ENCODE peak calls at places on chromosomes 13 and 19, in six cellular contexts. One of them, this sample, is unnamed.

GRCh38 chr13:77516342-77516789 is 19.1 kb upstream of the SCEL start:
- DNase-seq in thoracic aorta: no peak
- DNase-seq in hippocampal formation: no peak
- DNase-seq in smooth muscle cell of the brain vasculature: no peak
- DNase-seq in caudate nucleus: no peak
- DNase-seq in stimulated activated CD8-positive, alpha-beta memory T cell treated with anti-CD3 and anti-CD28 coated beads, Interleukin-2, amount 100 ng/mL, for 48 hours: no peak
- DNase-seq in this sample: no peak

GRCh38 chr19:19642506-19643157 is 825 bp downstream of the GMIP start:
- DNase-seq in thoracic aorta: no peak
- DNase-seq in hippocampal formation: no peak
- DNase-seq in smooth muscle cell of the brain vasculature: no peak
- DNase-seq in caudate nucleus: no peak
- DNase-seq in stimulated activated CD8-positive, alpha-beta memory T cell treated with anti-CD3 and anti-CD28 coated beads, Interleukin-2, amount 100 ng/mL, for 48 hours: peak; percentile 45
- DNase-seq in this sample: no peak

GRCh38 chr13:44238011-44238421 is 135.6 kb upstream of the SERP2 start:
- DNase-seq in thoracic aorta: no peak
- DNase-seq in hippocampal formation: no peak
- DNase-seq in smooth muscle cell of the brain vasculature: no peak
- DNase-seq in caudate nucleus: no peak
- DNase-seq in stimulated activated CD8-positive, alpha-beta memory T cell treated with anti-CD3 and anti-CD28 coated beads, Interleukin-2, amount 100 ng/mL, for 48 hours: no peak
- DNase-seq in this sample: no peak

GRCh38 chr19:34124828-34125227 is 47.5 kb upstream of the LSM14A start:
- DNase-seq in thoracic aorta: no peak
- DNase-seq in hippocampal formation: no peak
- DNase-seq in smooth muscle cell of the brain vasculature: no peak
- DNase-seq in caudate nucleus: no peak
- DNase-seq in stimulated activated CD8-positive, alpha-beta memory T cell treated with anti-CD3 and anti-CD28 coated beads, Interleukin-2, amount 100 ng/mL, for 48 hours: no peak
- DNase-seq in this sample: no peak

GRCh38 chr19:10871711-10872550 is 578 bp downstream of the CARM1 start:
- DNase-seq in thoracic aorta: no peak
- DNase-seq in hippocampal formation: peak; percentile 17
- DNase-seq in smooth muscle cell of the brain vasculature: no peak
- DNase-seq in caudate nucleus: no peak
- DNase-seq in stimulated activated CD8-positive, alpha-beta memory T cell treated with anti-CD3 and anti-CD28 coated beads, Interleukin-2, amount 100 ng/mL, for 48 hours: peak; percentile 16
- DNase-seq in this sample: no peak

GRCh38 chr13:72258340-72258981 is 391.5 kb upstream of the DACH1 start:
- DNase-seq in thoracic aorta: no peak
- DNase-seq in hippocampal formation: no peak
- DNase-seq in smooth muscle cell of the brain vasculature: no peak
- DNase-seq in caudate nucleus: no peak
- DNase-seq in stimulated activated CD8-positive, alpha-beta memory T cell treated with anti-CD3 and anti-CD28 coated beads, Interleukin-2, amount 100 ng/mL, for 48 hours: no peak
- DNase-seq in this sample: no peak

GRCh38 chr13:110302986-110303385 is 4.0 kb downstream of the COL4A1 start:
- DNase-seq in thoracic aorta: no peak
- DNase-seq in hippocampal formation: no peak
- DNase-seq in smooth muscle cell of the brain vasculature: no peak
- DNase-seq in caudate nucleus: no peak
- DNase-seq in stimulated activated CD8-positive, alpha-beta memory T cell treated with anti-CD3 and anti-CD28 coated beads, Interleukin-2, amount 100 ng/mL, for 48 hours: no peak
- DNase-seq in this sample: no peak

GRCh38 chr13:110308377-110309158 is 1.5 kb downstream of the COL4A2 start:
- DNase-seq in thoracic aorta: no peak
- DNase-seq in hippocampal formation: no peak
- DNase-seq in smooth muscle cell of the brain vasculature: no peak
- DNase-seq in caudate nucleus: no peak
- DNase-seq in stimulated activated CD8-positive, alpha-beta memory T cell treated with anti-CD3 and anti-CD28 coated beads, Interleukin-2, amount 100 ng/mL, for 48 hours: no peak
- DNase-seq in this sample: no peak

GRCh38 chr13:98824376-98825160 is 72.1 kb upstream of the SLC15A1 start:
- DNase-seq in thoracic aorta: no peak
- DNase-seq in hippocampal formation: no peak
- DNase-seq in smooth muscle cell of the brain vasculature: no peak
- DNase-seq in caudate nucleus: no peak
- DNase-seq in stimulated activated CD8-positive, alpha-beta memory T cell treated with anti-CD3 and anti-CD28 coated beads, Interleukin-2, amount 100 ng/mL, for 48 hours: no peak
- DNase-seq in this sample: no peak

GRCh38 chr19:16315825-16316505 is 8.7 kb upstream of the KLF2 start:
- DNase-seq in thoracic aorta: no peak
- DNase-seq in hippocampal formation: no peak
- DNase-seq in smooth muscle cell of the brain vasculature: peak; percentile 69
- DNase-seq in caudate nucleus: no peak
- DNase-seq in stimulated activated CD8-positive, alpha-beta memory T cell treated with anti-CD3 and anti-CD28 coated beads, Interleukin-2, amount 100 ng/mL, for 48 hours: no peak
- DNase-seq in this sample: peak; percentile 90

GRCh38 chr13:45337395-45337794 is 3.6 kb downstream of the TPT1 start:
- DNase-seq in thoracic aorta: no peak
- DNase-seq in hippocampal formation: no peak
- DNase-seq in smooth muscle cell of the brain vasculature: no peak
- DNase-seq in caudate nucleus: no peak
- DNase-seq in stimulated activated CD8-positive, alpha-beta memory T cell treated with anti-CD3 and anti-CD28 coated beads, Interleukin-2, amount 100 ng/mL, for 48 hours: no peak
- DNase-seq in this sample: no peak

GRCh38 chr19:32858155-32858554 is 11.4 kb downstream of the SLC7A9 start:
- DNase-seq in thoracic aorta: no peak
- DNase-seq in hippocampal formation: no peak
- DNase-seq in smooth muscle cell of the brain vasculature: no peak
- DNase-seq in caudate nucleus: no peak
- DNase-seq in stimulated activated CD8-positive, alpha-beta memory T cell treated with anti-CD3 and anti-CD28 coated beads, Interleukin-2, amount 100 ng/mL, for 48 hours: no peak
- DNase-seq in this sample: no peak

GRCh38 chr19:2059422-2060201 is 8.6 kb upstream of the MKNK2 start:
- DNase-seq in thoracic aorta: no peak
- DNase-seq in hippocampal formation: peak; percentile 49
- DNase-seq in smooth muscle cell of the brain vasculature: no peak
- DNase-seq in caudate nucleus: no peak
- DNase-seq in stimulated activated CD8-positive, alpha-beta memory T cell treated with anti-CD3 and anti-CD28 coated beads, Interleukin-2, amount 100 ng/mL, for 48 hours: no peak
- DNase-seq in this sample: peak; percentile 39

GRCh38 chr19:35963514-35963913 is 27.3 kb downstream of the LRFN3 start:
- DNase-seq in thoracic aorta: no peak
- DNase-seq in hippocampal formation: no peak
- DNase-seq in smooth muscle cell of the brain vasculature: peak; percentile 32
- DNase-seq in caudate nucleus: no peak
- DNase-seq in stimulated activated CD8-positive, alpha-beta memory T cell treated with anti-CD3 and anti-CD28 coated beads, Interleukin-2, amount 100 ng/mL, for 48 hours: peak; percentile 20
- DNase-seq in this sample: no peak

GRCh38 chr13:44474122-44474910 is 100.7 kb downstream of the SERP2 start:
- DNase-seq in thoracic aorta: no peak
- DNase-seq in hippocampal formation: no peak
- DNase-seq in smooth muscle cell of the brain vasculature: no peak
- DNase-seq in caudate nucleus: no peak
- DNase-seq in stimulated activated CD8-positive, alpha-beta memory T cell treated with anti-CD3 and anti-CD28 coated beads, Interleukin-2, amount 100 ng/mL, for 48 hours: no peak
- DNase-seq in this sample: no peak

GRCh38 chr19:18439025-18439909 is 1.3 kb upstream of the ISYNA1 start:
- DNase-seq in thoracic aorta: no peak
- DNase-seq in hippocampal formation: no peak
- DNase-seq in smooth muscle cell of the brain vasculature: no peak
- DNase-seq in caudate nucleus: no peak
- DNase-seq in stimulated activated CD8-positive, alpha-beta memory T cell treated with anti-CD3 and anti-CD28 coated beads, Interleukin-2, amount 100 ng/mL, for 48 hours: no peak
- DNase-seq in this sample: no peak

GRCh38 chr19:18002347-18002850 is 5.6 kb upstream of the ARRDC2 start:
- DNase-seq in thoracic aorta: no peak
- DNase-seq in hippocampal formation: no peak
- DNase-seq in smooth muscle cell of the brain vasculature: no peak
- DNase-seq in caudate nucleus: no peak
- DNase-seq in stimulated activated CD8-positive, alpha-beta memory T cell treated with anti-CD3 and anti-CD28 coated beads, Interleukin-2, amount 100 ng/mL, for 48 hours: no peak
- DNase-seq in this sample: peak; percentile 72

GRCh38 chr13:30744056-30744684 is 8.8 kb downstream of the ALOX5AP start:
- DNase-seq in thoracic aorta: no peak
- DNase-seq in hippocampal formation: no peak
- DNase-seq in smooth muscle cell of the brain vasculature: no peak
- DNase-seq in caudate nucleus: no peak
- DNase-seq in stimulated activated CD8-positive, alpha-beta memory T cell treated with anti-CD3 and anti-CD28 coated beads, Interleukin-2, amount 100 ng/mL, for 48 hours: peak; percentile 63
- DNase-seq in this sample: peak; percentile 74

GRCh38 chr19:18419195-18419698 is at the start of gene SSBP4:
- DNase-seq in thoracic aorta: no peak
- DNase-seq in hippocampal formation: peak; percentile 44
- DNase-seq in smooth muscle cell of the brain vasculature: no peak
- DNase-seq in caudate nucleus: no peak
- DNase-seq in stimulated activated CD8-positive, alpha-beta memory T cell treated with anti-CD3 and anti-CD28 coated beads, Interleukin-2, amount 100 ng/mL, for 48 hours: peak; percentile 65
- DNase-seq in this sample: peak; percentile 86

This sample was measured in ascending aorta.